ENCODE peak calls at places on chromosome 21, in seven cellular contexts. One of them, this sample, is unnamed. For H3K4me1, the result is how much of the 10 kb centered on the place peaks cover.

GRCh38 chr21:35711213-35711612 is 349.1 kb downstream of the SETD4 start:
- DNase-seq in adrenal gland: no peak
- DNase-seq in gastrocnemius medialis: no peak
- DNase-seq in uterus: no peak
- DNase-seq in astrocyte: no peak
- DNase-seq in CD8-positive, alpha-beta T cell: no peak
- DNase-seq in A673: no peak
- DNase-seq in this sample: no peak

GRCh38 chr21:40685121-40685630 is 161.8 kb downstream of the DSCAM start:
- DNase-seq in adrenal gland: no peak
- DNase-seq in gastrocnemius medialis: no peak
- DNase-seq in uterus: no peak
- DNase-seq in astrocyte: no peak
- DNase-seq in CD8-positive, alpha-beta T cell: no peak
- DNase-seq in A673: no peak
- DNase-seq in this sample: peak

GRCh38 chr21:35649186-35649585 is 411.1 kb downstream of the SETD4 start:
- DNase-seq in adrenal gland: no peak
- DNase-seq in gastrocnemius medialis: no peak
- DNase-seq in uterus: peak
- DNase-seq in astrocyte: peak
- DNase-seq in CD8-positive, alpha-beta T cell: no peak
- DNase-seq in A673: no peak
- DNase-seq in this sample: no peak

GRCh38 chr21:41316641-41317392 is at the start of gene FAM3B:
- DNase-seq in adrenal gland: no peak
- DNase-seq in gastrocnemius medialis: no peak
- DNase-seq in uterus: no peak
- DNase-seq in astrocyte: no peak
- DNase-seq in CD8-positive, alpha-beta T cell: no peak
- DNase-seq in A673: no peak
- DNase-seq in this sample: no peak

GRCh38 chr21:36850372-36850771 is 116.1 kb downstream of the HLCS start:
- DNase-seq in adrenal gland: no peak
- DNase-seq in gastrocnemius medialis: no peak
- DNase-seq in uterus: no peak
- DNase-seq in astrocyte: no peak
- DNase-seq in CD8-positive, alpha-beta T cell: no peak
- DNase-seq in A673: no peak
- DNase-seq in this sample: no peak

GRCh38 chr21:40901690-40902089 is 54.7 kb upstream of the DSCAM start:
- DNase-seq in adrenal gland: no peak
- DNase-seq in gastrocnemius medialis: no peak
- DNase-seq in uterus: no peak
- DNase-seq in astrocyte: no peak
- DNase-seq in CD8-positive, alpha-beta T cell: no peak
- DNase-seq in A673: no peak
- DNase-seq in this sample: no peak

GRCh38 chr21:38494688-38495087 is 3.6 kb downstream of the ERG start:
- DNase-seq in adrenal gland: no peak
- DNase-seq in gastrocnemius medialis: no peak
- DNase-seq in uterus: no peak
- DNase-seq in astrocyte: peak
- DNase-seq in CD8-positive, alpha-beta T cell: no peak
- DNase-seq in A673: no peak
- DNase-seq in this sample: no peak

GRCh38 chr21:23853796-23854379 is 1753.4 kb downstream of the MRPL39 start:
- DNase-seq in adrenal gland: peak
- DNase-seq in gastrocnemius medialis: no peak
- DNase-seq in uterus: no peak
- DNase-seq in astrocyte: no peak
- DNase-seq in CD8-positive, alpha-beta T cell: no peak
- DNase-seq in A673: peak
- DNase-seq in this sample: peak

GRCh38 chr21:37658121-37658993 is 257.9 kb downstream of the KCNJ6 start:
- DNase-seq in adrenal gland: no peak
- DNase-seq in gastrocnemius medialis: no peak
- DNase-seq in uterus: no peak
- DNase-seq in astrocyte: no peak
- DNase-seq in CD8-positive, alpha-beta T cell: no peak
- DNase-seq in A673: no peak
- DNase-seq in this sample: no peak

GRCh38 chr21:40752125-40752524 is 94.8 kb downstream of the DSCAM start:
- DNase-seq in adrenal gland: no peak
- DNase-seq in gastrocnemius medialis: no peak
- DNase-seq in uterus: no peak
- DNase-seq in astrocyte: no peak
- DNase-seq in CD8-positive, alpha-beta T cell: no peak
- DNase-seq in A673: no peak
- DNase-seq in this sample: peak

GRCh38 chr21:28089599-28090421 is 902.9 kb downstream of the LTN1 start:
- DNase-seq in adrenal gland: no peak
- DNase-seq in gastrocnemius medialis: no peak
- DNase-seq in uterus: no peak
- DNase-seq in astrocyte: no peak
- DNase-seq in CD8-positive, alpha-beta T cell: no peak
- DNase-seq in A673: no peak
- DNase-seq in this sample: no peak

GRCh38 chr21:28538987-28539622 is 453.6 kb downstream of the LTN1 start:
- DNase-seq in adrenal gland: no peak
- DNase-seq in gastrocnemius medialis: no peak
- DNase-seq in uterus: no peak
- DNase-seq in astrocyte: peak
- DNase-seq in CD8-positive, alpha-beta T cell: no peak
- DNase-seq in A673: no peak
- DNase-seq in this sample: no peak

GRCh38 chr21:17466166-17466565 is 46.7 kb upstream of the CXADR start:
- DNase-seq in adrenal gland: peak
- DNase-seq in gastrocnemius medialis: no peak
- DNase-seq in uterus: no peak
- DNase-seq in astrocyte: peak
- DNase-seq in CD8-positive, alpha-beta T cell: no peak
- DNase-seq in A673: no peak
- DNase-seq in this sample: peak

GRCh38 chr21:22235866-22236590 is 1237.8 kb downstream of the NCAM2 start:
- DNase-seq in adrenal gland: no peak
- DNase-seq in gastrocnemius medialis: no peak
- DNase-seq in uterus: no peak
- DNase-seq in astrocyte: no peak
- DNase-seq in CD8-positive, alpha-beta T cell: no peak
- DNase-seq in A673: no peak
- DNase-seq in this sample: no peak

GRCh38 chr21:27101533-27101932 is 134.6 kb upstream of the ADAMTS5 start:
- DNase-seq in adrenal gland: no peak
- DNase-seq in gastrocnemius medialis: no peak
- DNase-seq in uterus: no peak
- DNase-seq in astrocyte: no peak
- DNase-seq in CD8-positive, alpha-beta T cell: no peak
- DNase-seq in A673: no peak
- DNase-seq in this sample: no peak

GRCh38 chr21:45054162-45054926 is 20.0 kb upstream of the ADARB1 start:
- DNase-seq in adrenal gland: no peak
- DNase-seq in gastrocnemius medialis: peak
- DNase-seq in uterus: no peak
- DNase-seq in astrocyte: no peak
- DNase-seq in CD8-positive, alpha-beta T cell: no peak
- DNase-seq in A673: no peak
- DNase-seq in this sample: no peak

GRCh38 chr21:45053561-45053960 is 20.8 kb upstream of the ADARB1 start:
- DNase-seq in adrenal gland: no peak
- DNase-seq in gastrocnemius medialis: peak
- DNase-seq in uterus: no peak
- DNase-seq in astrocyte: no peak
- DNase-seq in CD8-positive, alpha-beta T cell: no peak
- DNase-seq in A673: no peak
- DNase-seq in this sample: no peak

GRCh38 chr21:45051580-45052434 is 22.6 kb upstream of the ADARB1 start:
- DNase-seq in adrenal gland: no peak
- DNase-seq in gastrocnemius medialis: peak
- DNase-seq in uterus: no peak
- DNase-seq in astrocyte: no peak
- DNase-seq in CD8-positive, alpha-beta T cell: no peak
- DNase-seq in A673: no peak
- DNase-seq in this sample: no peak

GRCh38 chr21:45050786-45051489 is 23.4 kb upstream of the ADARB1 start:
- DNase-seq in adrenal gland: no peak
- DNase-seq in gastrocnemius medialis: peak
- DNase-seq in uterus: no peak
- DNase-seq in astrocyte: peak
- DNase-seq in CD8-positive, alpha-beta T cell: no peak
- DNase-seq in A673: peak
- DNase-seq in this sample: no peak

DNA sequence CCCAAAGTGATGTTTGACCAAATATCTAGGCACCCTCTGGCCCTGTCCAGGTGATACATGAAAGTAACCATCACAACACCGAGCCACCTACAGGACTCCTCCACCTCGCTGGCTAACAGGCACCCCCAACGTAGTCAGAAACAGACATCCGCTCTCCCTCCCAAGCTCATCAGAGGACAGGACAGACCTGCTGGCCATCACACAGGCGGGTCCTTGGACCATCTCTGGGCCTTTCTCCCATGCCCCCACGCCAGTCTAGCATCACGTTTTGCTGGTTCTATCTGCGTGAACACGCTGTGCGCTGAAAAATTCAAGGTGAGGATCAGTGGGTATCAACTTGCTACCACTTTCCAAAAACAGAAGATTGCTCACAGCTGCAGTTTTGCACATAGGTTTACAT is 21.4 kb upstream of the ADARB1 start:
- DNase-seq in adrenal gland: no peak
- DNase-seq in gastrocnemius medialis: peak
- DNase-seq in uterus: no peak
- DNase-seq in astrocyte: no peak
- DNase-seq in CD8-positive, alpha-beta T cell: no peak
- DNase-seq in A673: no peak
- DNase-seq in this sample: no peak
- H3K4me1 ChIP-seq in adrenal gland: under half
- H3K4me1 ChIP-seq in gastrocnemius medialis: under half
- H3K4me1 ChIP-seq in uterus: under half
- H3K4me1 ChIP-seq in astrocyte: under half
- H3K4me1 ChIP-seq in CD8-positive, alpha-beta T cell: under half
- H3K4me1 ChIP-seq in A673: under half
- H3K4me1 ChIP-seq in this sample: under half

DNA sequence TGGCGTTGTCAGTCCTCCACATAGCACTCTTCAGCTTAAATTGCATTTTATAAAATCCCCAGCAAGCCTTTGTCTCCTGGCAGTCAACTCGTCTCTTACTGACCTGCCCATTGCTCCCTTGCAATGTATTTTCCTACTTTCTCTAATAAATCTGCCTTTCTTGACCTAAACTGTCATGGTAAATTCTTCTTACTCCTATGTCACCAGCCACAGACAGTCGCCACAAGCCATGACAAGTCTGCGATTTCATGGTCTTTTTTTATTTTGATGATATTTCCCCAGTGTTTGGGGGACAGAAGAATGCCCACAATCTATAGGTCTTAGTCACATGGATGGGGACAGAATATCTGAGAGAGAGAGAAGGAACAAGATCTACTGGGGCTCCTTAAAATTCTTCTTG is 8.4 kb downstream of the IFNAR2 start:
- DNase-seq in adrenal gland: no peak
- DNase-seq in gastrocnemius medialis: no peak
- DNase-seq in uterus: no peak
- DNase-seq in astrocyte: no peak
- DNase-seq in CD8-positive, alpha-beta T cell: no peak
- DNase-seq in A673: no peak
- DNase-seq in this sample: no peak
- H3K27ac ChIP-seq in adrenal gland: no peak
- H3K27ac ChIP-seq in gastrocnemius medialis: no peak
- H3K27ac ChIP-seq in uterus: no peak
- H3K27ac ChIP-seq in astrocyte: no peak
- H3K27ac ChIP-seq in CD8-positive, alpha-beta T cell: peak
- H3K27ac ChIP-seq in A673: no peak
- H3K27ac ChIP-seq in this sample: no peak

GRCh38 chr21:43302769-43303168 is 124.2 kb downstream of the SIK1 start:
- DNase-seq in adrenal gland: no peak
- DNase-seq in gastrocnemius medialis: no peak
- DNase-seq in uterus: no peak
- DNase-seq in astrocyte: no peak
- DNase-seq in CD8-positive, alpha-beta T cell: no peak
- DNase-seq in A673: no peak
- DNase-seq in this sample: no peak

GRCh38 chr21:43302356-43302700 is 124.6 kb downstream of the SIK1 start:
- DNase-seq in adrenal gland: no peak
- DNase-seq in gastrocnemius medialis: no peak
- DNase-seq in uterus: no peak
- DNase-seq in astrocyte: no peak
- DNase-seq in CD8-positive, alpha-beta T cell: no peak
- DNase-seq in A673: no peak
- DNase-seq in this sample: no peak

GRCh38 chr21:43300496-43301423 is 126.2 kb downstream of the SIK1 start:
- DNase-seq in adrenal gland: peak
- DNase-seq in gastrocnemius medialis: peak
- DNase-seq in uterus: no peak
- DNase-seq in astrocyte: no peak
- DNase-seq in CD8-positive, alpha-beta T cell: no peak
- DNase-seq in A673: no peak
- DNase-seq in this sample: no peak

GRCh38 chr21:43303240-43304178 is 123.4 kb downstream of the SIK1 start:
- DNase-seq in adrenal gland: no peak
- DNase-seq in gastrocnemius medialis: no peak
- DNase-seq in uterus: no peak
- DNase-seq in astrocyte: no peak
- DNase-seq in CD8-positive, alpha-beta T cell: no peak
- DNase-seq in A673: no peak
- DNase-seq in this sample: no peak

GRCh38 chr21:43301424-43302355 is 125.2 kb downstream of the SIK1 start:
- DNase-seq in adrenal gland: no peak
- DNase-seq in gastrocnemius medialis: no peak
- DNase-seq in uterus: no peak
- DNase-seq in astrocyte: no peak
- DNase-seq in CD8-positive, alpha-beta T cell: no peak
- DNase-seq in A673: no peak
- DNase-seq in this sample: no peak
- H3K4me1 ChIP-seq in adrenal gland: under half
- H3K4me1 ChIP-seq in gastrocnemius medialis: under half
- H3K4me1 ChIP-seq in uterus: under half
- H3K4me1 ChIP-seq in astrocyte: under half
- H3K4me1 ChIP-seq in CD8-positive, alpha-beta T cell: under half
- H3K4me1 ChIP-seq in A673: under half
- H3K4me1 ChIP-seq in this sample: under half

DNA sequence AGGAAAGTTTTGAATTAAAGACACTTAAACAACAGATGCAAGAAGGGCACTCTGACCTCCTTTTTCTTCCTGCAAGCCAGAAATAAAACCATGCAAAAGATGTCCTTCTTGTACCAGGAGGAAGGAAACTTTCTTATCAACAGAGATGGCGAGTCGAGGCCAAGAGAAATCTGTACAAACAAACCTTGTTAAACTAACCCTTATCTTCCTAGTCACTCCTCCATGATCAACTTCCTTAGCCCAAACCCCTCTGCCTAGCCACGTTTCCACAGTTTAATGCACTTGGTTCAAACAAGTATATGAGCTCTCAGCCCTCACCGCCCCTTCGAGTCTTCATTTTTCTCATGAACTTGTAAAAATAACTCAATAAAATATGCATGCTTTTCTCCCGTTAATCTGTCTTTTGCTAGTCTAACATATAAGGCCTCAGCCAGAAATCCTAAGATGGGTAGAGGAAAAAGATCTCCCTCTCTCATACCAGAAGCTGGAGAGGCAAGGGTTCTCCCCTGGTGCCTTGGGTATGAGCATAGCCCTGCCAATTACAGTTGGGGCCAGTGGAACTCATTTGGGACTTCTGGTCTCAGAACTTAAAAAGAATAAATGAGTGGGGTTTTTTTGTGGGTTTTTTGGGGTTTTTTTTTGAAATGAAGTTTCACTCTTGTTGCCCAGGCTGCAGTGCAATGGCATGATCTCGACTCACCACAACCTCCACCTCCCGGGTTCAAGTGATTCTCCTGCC is 141.7 kb upstream of the SOD1 start:
- DNase-seq in adrenal gland: no peak
- DNase-seq in gastrocnemius medialis: no peak
- DNase-seq in uterus: no peak
- DNase-seq in astrocyte: no peak
- DNase-seq in CD8-positive, alpha-beta T cell: no peak
- DNase-seq in A673: no peak
- DNase-seq in this sample: no peak
- H3K27ac ChIP-seq in adrenal gland: no peak
- H3K27ac ChIP-seq in gastrocnemius medialis: no peak
- H3K27ac ChIP-seq in uterus: no peak
- H3K27ac ChIP-seq in astrocyte: no peak
- H3K27ac ChIP-seq in CD8-positive, alpha-beta T cell: no peak
- H3K27ac ChIP-seq in A673: no peak
- H3K27ac ChIP-seq in this sample: no peak

This sample was measured in cardiac muscle cell.